ENCODE peak calls at places on chromosomes 13 and 19, in six cellular contexts. S is esophagus squamous epithelium, B is keratinocyte, T is right lobe of liver, U is sigmoid colon, R is astrocyte of the spinal cord. V is an unnamed sample.

GRCh38 chr19:584240-585001 is 5.3 kb upstream of the HCN2 start:
- DNase-seq in R (peak), U (no peak), T (no peak), B (no peak), S (no peak), V (no peak)

GRCh38 chr19:7692417-7693088 is 9.4 kb downstream of the FCER2 start:
- DNase-seq in R (no peak), T (no peak), B (no peak), S (no peak), U (no peak), V (no peak)

GRCh38 chr19:33747273-33747672 is 49.4 kb upstream of the KCTD15 start:
- DNase-seq in U (no peak), B (no peak), T (no peak), R (no peak), S (no peak), V (no peak)

GRCh38 chr19:55642153-55643002 is 1.1 kb upstream of the ZNF581 start:
- DNase-seq in U (peak), T (no peak), B (no peak), S (no peak), R (no peak), V (no peak)

GRCh38 chr19:34844254-34844653 is 71.2 kb upstream of the ZNF599 start:
- DNase-seq in U (no peak), S (no peak), R (no peak), B (no peak), T (no peak), V (no peak)

GRCh38 chr13:113759525-113760137 is 605 bp downstream of the TMEM255B start:
- DNase-seq in T (peak), U (peak), R (peak), S (no peak), B (no peak), V (no peak)

GRCh38 chr13:105047676-105048295 is 1487.7 kb downstream of the EFNB2 start:
- DNase-seq in R (peak), T (no peak), S (no peak), B (no peak), U (no peak), V (no peak)

GRCh38 chr13:113639661-113640262 is 18.2 kb downstream of the ATP4B start:
- DNase-seq in T (peak), B (no peak), U (peak), S (no peak), R (no peak), V (no peak)

GRCh38 chr13:91031508-91031907 is 316.0 kb upstream of the MIR17HG start:
- DNase-seq in T (no peak), B (no peak), U (no peak), R (no peak), S (no peak), V (no peak)

GRCh38 chr13:100330662-100331061 is 241.8 kb downstream of the PCCA start:
- DNase-seq in B (no peak), S (no peak), U (no peak), T (no peak), R (peak), V (no peak)

GRCh38 chr19:38078302-38078930 is 145.6 kb downstream of the DPF1 start:
- DNase-seq in S (no peak), T (no peak), U (no peak), R (no peak), B (no peak), V (no peak)

GRCh38 chr13:65856464-65856863 is 1373.7 kb downstream of the PCDH9 start:
- DNase-seq in U (no peak), R (peak), S (no peak), B (no peak), T (no peak), V (no peak)

GRCh38 chr19:24033308-24033961 is 53.6 kb upstream of the ZNF254 start:
- DNase-seq in B (no peak), S (peak), R (peak), U (peak), T (peak), V (peak)

GRCh38 chr13:104466016-104466415 is 1399.8 kb upstream of the SLC10A2 start:
- DNase-seq in U (no peak), R (no peak), T (no peak), S (no peak), B (no peak), V (no peak)

GRCh38 chr13:51618626-51619025 is 34.4 kb downstream of the WDFY2 start:
- DNase-seq in B (no peak), U (no peak), T (no peak), S (no peak), R (no peak), V (no peak)

GRCh38 chr19:6753178-6754031 is 13.8 kb downstream of the SH2D3A start:
- DNase-seq in B (no peak), U (peak), R (peak), S (peak), T (peak), V (no peak)

GRCh38 chr19:6223461-6224307 is 56.1 kb downstream of the MLLT1 start:
- DNase-seq in U (no peak), S (no peak), R (no peak), B (no peak), T (peak), V (no peak)

GRCh38 chr19:10655457-10656312 is 1.5 kb downstream of the ILF3 start:
- DNase-seq in S (no peak), B (no peak), U (no peak), R (peak), T (no peak), V (no peak)

GRCh38 chr19:28940751-28941500 is 272.0 kb downstream of the UQCRFS1 start:
- DNase-seq in T (no peak), U (no peak), R (peak), S (no peak), B (no peak), V (no peak)

GRCh38 chr13:110352735-110353134 is 45.7 kb downstream of the COL4A2 start:
- DNase-seq in U (no peak), R (no peak), B (no peak), T (no peak), S (no peak), V (no peak)

GRCh38 chr13:112231451-112232083 is 144.6 kb upstream of the SPACA7 start:
- DNase-seq in R (no peak), T (no peak), B (no peak), U (no peak), S (no peak), V (no peak)

GRCh38 chr13:106942558-106942957 is 374.6 kb upstream of the ARGLU1 start:
- DNase-seq in S (no peak), U (no peak), B (no peak), R (no peak), T (no peak), V (no peak)

GRCh38 chr19:50906217-50906616 is 5.0 kb downstream of the KLK4 start:
- DNase-seq in T (no peak), B (no peak), R (no peak), S (no peak), U (no peak), V (no peak)

GRCh38 chr13:60562081-60562764 is 165.2 kb downstream of the TDRD3 start:
- DNase-seq in R (no peak), S (no peak), B (peak), T (no peak), U (no peak), V (no peak)

GRCh38 chr19:46766569-46767317 is 20.5 kb upstream of the STRN4 start:
- DNase-seq in B (no peak), T (no peak), S (no peak), R (no peak), U (peak), V (no peak)

GRCh38 chr13:43431279-43431678 is 355.5 kb downstream of the ENOX1 start:
- DNase-seq in S (no peak), T (no peak), R (no peak), B (no peak), U (no peak), V (no peak)

GRCh38 chr13:69389899-69390298 is 717.7 kb upstream of the ATXN8OS start:
- DNase-seq in B (no peak), S (no peak), R (no peak), U (no peak), T (no peak), V (no peak)

DNA sequence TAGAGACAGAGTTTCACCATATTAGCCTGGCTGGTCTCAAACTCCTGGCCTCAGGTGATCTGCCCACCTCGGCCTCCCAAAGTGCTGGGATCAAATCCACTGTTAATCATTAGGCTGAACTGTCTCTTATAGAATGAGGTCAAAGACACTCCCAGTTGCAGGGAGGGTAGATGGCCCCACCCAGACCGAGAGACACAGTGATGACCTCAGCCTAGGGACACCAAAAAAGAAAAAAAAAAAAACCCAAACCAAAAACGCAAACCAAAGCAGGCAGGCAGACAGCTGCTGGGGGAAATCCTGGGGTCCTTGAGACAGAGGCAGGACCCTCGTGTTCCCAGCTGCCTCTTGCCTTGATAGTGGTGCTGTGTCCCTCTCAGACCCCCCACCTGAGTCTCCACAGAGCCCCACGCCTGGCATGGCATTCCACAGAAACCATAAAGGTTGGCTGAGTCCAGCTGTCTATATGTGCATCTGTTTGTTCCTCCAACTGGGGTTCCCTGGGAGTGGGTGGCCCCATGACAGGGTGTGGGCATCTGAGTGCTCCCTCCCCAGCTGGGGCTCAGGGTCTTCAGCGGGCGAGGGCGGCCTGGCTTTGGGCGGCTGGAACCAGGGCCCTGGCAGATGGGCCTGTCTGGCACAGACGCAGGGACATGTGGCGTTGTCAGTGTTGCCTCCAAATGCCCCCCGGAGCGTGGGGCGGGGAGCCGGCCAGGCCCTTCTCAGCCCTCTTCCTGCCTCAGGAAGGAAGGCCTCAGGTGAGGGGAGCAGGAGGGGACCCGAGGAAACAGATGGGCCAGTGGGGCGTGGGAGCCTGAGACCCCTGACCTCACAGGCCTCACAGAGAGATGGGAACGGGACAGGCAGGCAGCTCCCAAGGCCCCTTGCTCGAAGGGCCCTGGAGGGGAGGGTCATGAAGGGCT is 5.2 kb downstream of the DAND5 start:
- DNase-seq in S (no peak), B (no peak), T (no peak), R (no peak), U (no peak), V (no peak)
- H3K4me3 ChIP-seq in S (no peak), B (no peak), T (no peak), R (no peak), U (no peak), V (no peak)

GRCh38 chr19:41905273-41906002 is 22.5 kb downstream of the ARHGEF1 start:
- DNase-seq in U (no peak), T (no peak), R (no peak), B (no peak), S (no peak), V (no peak)
- TF ChIP-seq CTCF in U (no peak), T (no peak), R (no peak), B (no peak), S (no peak), V (no peak)

DNA sequence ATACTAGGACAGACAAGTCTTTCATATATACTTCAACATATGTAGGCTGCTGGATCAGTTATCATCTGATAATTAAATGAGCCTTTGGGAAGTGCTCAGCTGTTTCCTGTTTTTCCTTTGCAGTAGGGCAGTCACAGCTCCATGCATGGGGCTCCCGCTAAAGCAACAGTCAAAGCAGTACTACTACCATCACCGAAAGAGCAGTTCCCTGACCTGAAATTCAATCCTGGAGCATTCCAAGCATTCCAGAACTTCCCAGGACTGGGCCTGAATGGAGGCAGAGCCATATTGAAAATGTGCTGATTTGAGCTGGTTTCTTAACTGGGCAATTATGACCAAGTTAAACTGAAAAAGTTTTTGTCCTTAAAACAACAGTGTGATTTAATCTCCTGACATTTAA is 20.5 kb downstream of the MICU2 start:
- DNase-seq in U (no peak), R (peak), S (no peak), T (no peak), B (no peak), V (no peak)
- H3K4me3 ChIP-seq in U (no peak), R (no peak), S (no peak), T (no peak), B (no peak), V (no peak)

GRCh38 chr13:54185785-54186184 is 1157.2 kb downstream of the OLFM4 start:
- DNase-seq in T (no peak), B (no peak), U (no peak), S (no peak), R (no peak), V (no peak)
- TF ChIP-seq CTCF in T (no peak), B (peak), U (no peak), S (no peak), R (no peak), V (no peak)

GRCh38 chr19:2412449-2412848 is 14.9 kb downstream of the TIMM13 start:
- DNase-seq in S (no peak), T (no peak), B (no peak), R (no peak), U (no peak), V (no peak)
- H3K4me3 ChIP-seq in S (no peak), T (no peak), B (no peak), R (no peak), U (no peak), V (no peak)

GRCh38 chr13:94716016-94716415 is 3.7 kb upstream of the SOX21 start:
- DNase-seq in B (no peak), R (peak), U (no peak), S (no peak), T (no peak), V (no peak)
- TF ChIP-seq CTCF in B (no peak), R (peak), U (no peak), S (no peak), T (peak), V (no peak)

V was measured in thoracic aorta.